ENCODE peak calls at places on chromosomes 1 and 21, in nine cellular contexts. F, E, N, I, C, S, V, Z and K are unnamed samples.

GRCh38 chr1:51671527-51672325 is 54.8 kb downstream of the OSBPL9 start:
- DNase-seq in F (no peak), E (no peak), N (no peak), I (no peak), C (no peak), S (no peak), V (no peak), Z (peak; percentile 92), K (no peak)

GRCh38 chr1:205578780-205579571 is 52.8 kb downstream of the ELK4 start:
- DNase-seq in F (no peak), E (peak; percentile 36), N (no peak), I (peak; percentile 57), C (no peak), S (no peak), V (no peak), Z (no peak), K (no peak)

GRCh38 chr1:3482590-3482899 is 28.1 kb downstream of the ARHGEF16 start:
- DNase-seq in F (no peak), E (no peak), N (no peak), I (no peak), C (no peak), S (no peak), V (no peak), Z (no peak), K (no peak)

GRCh38 chr1:25020851-25021585 is 90.9 kb upstream of the RUNX3 start:
- DNase-seq in F (no peak), E (no peak), N (no peak), I (no peak), C (no peak), S (no peak), V (no peak), Z (no peak), K (no peak)

GRCh38 chr1:38082678-38083317 is 36.2 kb upstream of the POU3F1 start:
- DNase-seq in F (no peak), E (peak; percentile 76), N (no peak), I (no peak), C (no peak), S (no peak), V (no peak), Z (no peak), K (no peak)

GRCh38 chr21:46067505-46068201 is 30.3 kb upstream of the COL6A2 start:
- DNase-seq in F (peak; percentile 32), E (peak; percentile 39), N (no peak), I (peak; percentile 57), C (no peak), S (no peak), V (no peak), Z (no peak), K (no peak)

GRCh38 chr21:42654179-42654912 is 925 bp downstream of the PDE9A start:
- DNase-seq in F (no peak), E (no peak), N (no peak), I (peak; percentile 63), C (no peak), S (no peak), V (no peak), Z (no peak), K (no peak)

GRCh38 chr1:54813479-54814147 is 12.5 kb upstream of the TTC22 start:
- DNase-seq in F (no peak), E (no peak), N (no peak), I (no peak), C (no peak), S (peak; percentile 17), V (no peak), Z (no peak), K (no peak)

GRCh38 chr1:175388286-175388685 is 195.7 kb upstream of the KIAA0040 start:
- DNase-seq in F (no peak), E (no peak), N (no peak), I (no peak), C (no peak), S (no peak), V (no peak), Z (no peak), K (no peak)

GRCh38 chr1:25243907-25244306 is 3.3 kb downstream of the RSRP1 start:
- DNase-seq in F (no peak), E (no peak), N (no peak), I (no peak), C (no peak), S (no peak), V (no peak), Z (no peak), K (no peak)

GRCh38 chr1:118210051-118210722 is 25.2 kb upstream of the SPAG17 start:
- DNase-seq in F (no peak), E (no peak), N (no peak), I (no peak), C (no peak), S (no peak), V (no peak), Z (no peak), K (no peak)

GRCh38 chr21:26142363-26142762 is 28.2 kb downstream of the APP start:
- DNase-seq in F (no peak), E (no peak), N (no peak), I (no peak), C (no peak), S (no peak), V (no peak), Z (no peak), K (no peak)

GRCh38 chr1:112061852-112062451 is 72.5 kb upstream of the KCND3 start:
- DNase-seq in F (no peak), E (no peak), N (no peak), I (no peak), C (no peak), S (no peak), V (no peak), Z (no peak), K (no peak)

DNA sequence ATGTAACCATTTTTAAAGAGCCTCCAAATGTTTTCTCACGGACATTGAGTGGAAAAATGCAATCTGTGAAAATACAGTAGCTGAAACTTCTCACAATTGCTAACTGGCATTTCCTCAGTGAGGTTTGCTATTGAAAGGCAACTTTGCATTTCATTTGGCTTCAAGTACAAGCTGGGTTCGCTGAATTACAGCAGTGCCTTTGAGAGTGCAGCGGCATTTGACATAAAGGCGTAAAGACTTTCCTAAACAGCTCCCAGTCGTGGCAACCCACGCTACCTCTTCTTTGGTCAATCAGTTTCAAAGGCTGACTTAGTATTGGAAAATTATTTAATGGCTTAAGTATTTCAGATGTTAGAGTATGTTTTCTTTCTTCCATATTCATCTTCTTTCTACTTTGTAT is 39.3 kb upstream of the ZBTB18 start:
- DNase-seq in F (no peak), E (no peak), N (no peak), I (no peak), C (no peak), S (no peak), V (no peak), Z (no peak), K (no peak)
- H3K4me3 ChIP-seq in F (no peak overlapping the region), E (no peak overlapping the region), N (no peak overlapping the region), I (no peak overlapping the region), C (no peak overlapping the region), S (no peak overlapping the region), V (no peak overlapping the region), Z (no peak overlapping the region), K (no peak overlapping the region)

GRCh38 chr1:203763505-203763904 is 1.5 kb upstream of the LAX1 start:
- DNase-seq in F (no peak), E (no peak), N (no peak), I (peak; percentile 15), C (no peak), S (no peak), V (no peak), Z (no peak), K (no peak)

GRCh38 chr1:203764105-203765028 is 616 bp upstream of the LAX1 start:
- DNase-seq in F (no peak), E (no peak), N (no peak), I (peak; percentile 2), C (no peak), S (no peak), V (no peak), Z (no peak), K (no peak)

GRCh38 chr1:203765029-203765837 is at the start of gene LAX1:
- DNase-seq in F (no peak), E (no peak), N (no peak), I (peak; percentile 41), C (no peak), S (peak; percentile 43), V (peak; percentile 77), Z (no peak), K (no peak)

GRCh38 chr1:203760506-203760905 is 4.5 kb upstream of the LAX1 start:
- DNase-seq in F (no peak), E (no peak), N (no peak), I (peak; percentile 10), C (no peak), S (no peak), V (no peak), Z (no peak), K (no peak)
- TF ChIP-seq CTCF in F (no peak), E (no peak), N (no peak), I (no peak), C (no peak), S (no peak), V (no peak), Z (no peak), K (no peak)

GRCh38 chr1:9079980-9080703 is 10.7 kb upstream of the SLC2A5 start:
- DNase-seq in F (no peak), E (no peak), N (no peak), I (no peak), C (no peak), S (no peak), V (peak; percentile 89), Z (no peak), K (no peak)
- H3K27ac ChIP-seq in F (no peak overlapping the region), E (no peak overlapping the region), N (no peak overlapping the region), I (no peak overlapping the region), C (no peak overlapping the region), S (no peak overlapping the region), V (peak overlapping the region; percentile 92), Z (no peak overlapping the region), K (peak overlapping the region; percentile 81)

GRCh38 chr1:152044386-152044785 is 7.6 kb upstream of the S100A11 start:
- DNase-seq in F (no peak), E (no peak), N (no peak), I (no peak), C (no peak), S (no peak), V (no peak), Z (no peak), K (no peak)

GRCh38 chr1:152049291-152050073 is 12.7 kb upstream of the S100A11 start:
- DNase-seq in F (no peak), E (no peak), N (peak; percentile 34), I (no peak), C (no peak), S (no peak), V (no peak), Z (no peak), K (no peak)

GRCh38 chr1:152047954-152048640 is 11.3 kb upstream of the S100A11 start:
- DNase-seq in F (peak; percentile 87), E (peak; percentile 77), N (peak; percentile 81), I (peak; percentile 95), C (peak; percentile 94), S (peak; percentile 88), V (peak; percentile 96), Z (peak; percentile 99), K (peak; percentile 86)

GRCh38 chr1:152048641-152048970 is 11.8 kb upstream of the S100A11 start:
- DNase-seq in F (no peak), E (no peak), N (no peak), I (no peak), C (no peak), S (no peak), V (no peak), Z (no peak), K (no peak)

DNA sequence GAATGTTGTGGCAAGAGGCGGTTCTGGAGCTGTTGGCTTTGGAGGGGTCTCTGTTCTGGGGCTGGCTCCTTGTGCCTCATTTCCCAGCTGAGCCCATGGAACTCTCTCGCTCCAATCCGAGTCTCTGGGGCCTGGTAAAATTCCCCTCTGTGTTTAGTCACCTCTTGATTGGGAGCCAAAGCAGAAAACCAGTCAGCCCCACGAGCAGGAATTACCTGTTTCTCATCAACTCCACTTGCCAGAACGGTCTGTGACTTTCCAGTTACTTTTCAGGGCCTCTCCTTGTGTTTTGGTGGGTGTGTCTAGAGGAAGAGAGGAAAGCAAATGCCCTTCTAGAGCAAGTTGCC is 10.8 kb upstream of the S100A11 start:
- DNase-seq in F (peak; percentile 66), E (no peak), N (no peak), I (no peak), C (peak; percentile 50), S (peak; percentile 77), V (no peak), Z (no peak), K (no peak)
- H3K4me3 ChIP-seq in F (no peak overlapping the region), E (no peak overlapping the region), N (peak overlapping the region; percentile 22), I (peak overlapping the region; percentile 23), C (peak overlapping the region; percentile 44), S (peak overlapping the region; percentile 11), V (peak overlapping the region; percentile 20), Z (peak overlapping the region; percentile 35), K (peak overlapping the region; percentile 18)